ENCODE peak calls at places on chromosomes 5 and 9, in four cellular contexts. B is GM12878, I is H1, N is K562. S is an unnamed sample.

GRCh38 chr9:108149346-108149745 is 659.8 kb upstream of the KLF4 start:
- DNase-seq in B (no peak), I (no peak), N (no peak), S (no peak)

GRCh38 chr5:66849803-66850202 is 253.6 kb downstream of the MAST4 start:
- DNase-seq in B (no peak), I (no peak), N (no peak), S (no peak)

GRCh38 chr9:105700598-105701544 is 6.5 kb downstream of the TMEM38B start:
- DNase-seq in B (no peak), I (no peak), N (no peak), S (no peak)

GRCh38 chr5:35780236-35780635 is 76.5 kb upstream of the IL7R start:
- DNase-seq in B (no peak), I (no peak), N (no peak), S (no peak)

GRCh38 chr5:157571357-157571827 is 4.2 kb downstream of the ADAM19 start:
- DNase-seq in B (peak), I (no peak), N (no peak), S (no peak)

GRCh38 chr9:16030513-16031185 is 477.8 kb downstream of the CCDC171 start:
- DNase-seq in B (peak), I (no peak), N (no peak), S (no peak)

GRCh38 chr5:76689321-76690026 is 26.5 kb upstream of the F2R start:
- DNase-seq in B (no peak), I (no peak), N (no peak), S (no peak)

GRCh38 chr5:177098103-177098771 is 11.5 kb downstream of the FGFR4 start:
- DNase-seq in B (no peak), I (no peak), N (no peak), S (no peak)

GRCh38 chr9:121746411-121746810 is 95.0 kb downstream of the DAB2IP start:
- DNase-seq in B (no peak), I (no peak), N (no peak), S (no peak)

GRCh38 chr5:91179018-91179417 is 204.1 kb downstream of the ARRDC3 start:
- DNase-seq in B (no peak), I (no peak), N (no peak), S (no peak)

GRCh38 chr5:139895647-139896046 is 100.0 kb downstream of the PSD2 start:
- DNase-seq in B (no peak), I (no peak), N (no peak), S (no peak)

GRCh38 chr5:120055858-120056257 is 408.2 kb upstream of the PRR16 start:
- DNase-seq in B (no peak), I (no peak), N (no peak), S (no peak)

GRCh38 chr5:102747386-102748166 is 7.5 kb upstream of the PAM start:
- DNase-seq in B (no peak), I (no peak), N (no peak), S (no peak)

GRCh38 chr5:173963107-173963506 is 25.9 kb upstream of the C5orf47 start:
- DNase-seq in B (no peak), I (no peak), N (no peak), S (no peak)

GRCh38 chr5:71922584-71923106 is 184.6 kb upstream of the MAP1B start:
- DNase-seq in B (no peak), I (no peak), N (no peak), S (peak)

GRCh38 chr9:114121445-114122151 is 22.5 kb upstream of the KIF12 start:
- DNase-seq in B (no peak), I (no peak), N (no peak), S (no peak)

GRCh38 chr5:136058031-136058971 is 29.5 kb downstream of the TGFBI start:
- DNase-seq in B (no peak), I (peak), N (no peak), S (peak)

GRCh38 chr5:149979898-149980297 is 19.3 kb downstream of the SLC26A2 start:
- DNase-seq in B (no peak), I (no peak), N (no peak), S (no peak)

GRCh38 chr5:112366987-112367386 is 52.1 kb downstream of the EPB41L4A start:
- DNase-seq in B (no peak), I (no peak), N (peak), S (peak)

GRCh38 chr5:63255609-63256008 is 677.0 kb downstream of the LRRC70 start:
- DNase-seq in B (no peak), I (no peak), N (no peak), S (no peak)

GRCh38 chr5:154900071-154900470 is 37.9 kb downstream of the GEMIN5 start:
- DNase-seq in B (no peak), I (no peak), N (no peak), S (no peak)

GRCh38 chr9:38311382-38312270 is 80.9 kb upstream of the ALDH1B1 start:
- DNase-seq in B (no peak), I (peak), N (no peak), S (peak)

GRCh38 chr5:25090818-25091217 is 446.0 kb upstream of the CDH10 start:
- DNase-seq in B (no peak), I (no peak), N (no peak), S (no peak)

GRCh38 chr5:71974622-71975021 is 132.7 kb upstream of the MAP1B start:
- DNase-seq in B (no peak), I (no peak), N (no peak), S (no peak)

GRCh38 chr5:148968311-148968710 is 94.6 kb downstream of the SH3TC2 start:
- DNase-seq in B (no peak), I (peak), N (no peak), S (no peak)

GRCh38 chr5:67451640-67452279 is 255.2 kb upstream of the CD180 start:
- DNase-seq in B (no peak), I (no peak), N (no peak), S (no peak)

GRCh38 chr5:37665889-37666288 is 174.0 kb downstream of the GDNF start:
- DNase-seq in B (no peak), I (no peak), N (no peak), S (no peak)

DNA sequence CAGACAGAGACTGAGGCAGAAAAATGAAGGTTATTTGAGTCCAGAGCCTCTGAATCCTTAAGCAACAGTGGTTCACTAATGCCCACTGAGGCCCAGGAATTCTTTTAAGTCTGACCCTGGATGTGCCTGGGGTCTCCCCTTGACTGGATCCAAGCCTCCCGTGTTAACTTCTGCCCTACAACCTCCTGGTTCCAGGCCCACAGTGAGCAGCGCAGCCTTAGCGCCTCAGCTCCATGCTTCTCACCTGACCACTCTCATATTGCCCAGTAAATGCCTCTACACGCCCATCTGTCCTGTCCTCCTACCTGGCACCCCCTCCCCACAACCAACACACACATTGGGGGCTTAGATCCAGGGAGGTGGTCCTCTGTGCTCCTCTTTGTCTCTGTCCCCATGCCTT is 6.4 kb downstream of the IL3 start:
- DNase-seq in B (no peak), I (no peak), N (no peak), S (no peak)
- TF ChIP-seq BRCA1 in B (no peak), I (no peak), N (no peak), S (no peak)

DNA sequence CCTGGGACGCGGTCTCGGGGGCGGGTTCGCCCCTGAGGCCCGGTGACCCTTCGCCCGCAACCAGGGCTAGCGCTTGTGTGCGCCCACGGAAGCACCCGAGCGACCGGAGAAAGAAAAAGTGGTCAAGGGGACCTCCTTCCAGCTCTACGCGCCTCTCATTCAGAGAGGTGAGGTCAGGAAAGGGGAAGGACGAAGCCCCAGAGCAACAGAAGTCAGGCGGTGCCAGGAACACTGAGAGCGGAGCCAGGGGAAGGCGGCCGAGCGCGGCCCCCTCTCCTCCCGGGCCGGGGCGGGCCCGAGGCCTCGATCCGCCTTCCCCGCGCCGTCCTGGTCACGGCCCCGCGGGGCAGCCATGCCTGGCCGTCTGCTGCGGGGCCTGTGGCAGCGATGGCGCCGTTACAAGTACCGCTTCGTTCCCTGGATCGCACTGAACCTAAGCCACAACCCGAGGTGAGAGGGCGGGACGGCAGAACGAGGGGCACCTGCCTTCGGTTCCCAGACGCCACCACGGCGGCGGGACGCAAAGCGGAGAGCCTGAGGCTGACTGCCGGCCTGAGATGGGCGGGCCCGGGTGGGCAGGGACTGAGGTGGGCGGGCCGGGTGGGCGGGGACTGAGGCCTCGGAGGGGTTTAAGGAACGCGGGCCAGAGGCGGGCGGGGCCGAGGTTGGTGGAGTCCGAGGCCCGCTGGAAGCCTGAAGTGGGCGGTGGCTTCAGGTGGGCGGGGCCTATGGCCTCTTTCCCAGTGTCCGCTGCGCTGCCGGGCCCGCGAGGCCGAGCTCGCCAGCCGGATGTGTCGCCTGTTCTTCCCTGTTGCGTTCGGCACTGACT is at the start of gene SETD9:
- DNase-seq in B (peak), I (peak), N (peak), S (peak)
- TF ChIP-seq POLR2A in B (peak), I (peak), N (peak), S (peak)

GRCh38 chr9:111728617-111729366 is 65.9 kb downstream of the SHOC1 start:
- DNase-seq in B (no peak), I (no peak), N (no peak), S (peak)
- TF ChIP-seq BRCA1 in B (no peak), I (no peak), N (no peak), S (no peak)

GRCh38 chr9:136790640-136791465 is at the start of gene TMEM141:
- DNase-seq in B (peak), I (peak), N (peak), S (peak)
- TF ChIP-seq POLR2A in B (peak), I (no peak), N (no peak), S (peak)

GRCh38 chr5:61333351-61334223 is 1.5 kb downstream of the ZSWIM6 start:
- DNase-seq in B (no peak), I (peak), N (peak), S (no peak)

GRCh38 chr5:61330879-61331406 is 1.1 kb upstream of the ZSWIM6 start:
- DNase-seq in B (no peak), I (peak), N (peak), S (peak)

GRCh38 chr5:61331407-61332368 is at the start of gene ZSWIM6:
- DNase-seq in B (peak), I (peak), N (peak), S (peak)

GRCh38 chr5:61332891-61333350 is 863 bp downstream of the ZSWIM6 start:
- DNase-seq in B (no peak), I (peak), N (peak), S (no peak)

GRCh38 chr5:61332369-61332745 is 299 bp downstream of the ZSWIM6 start:
- DNase-seq in B (no peak), I (no peak), N (no peak), S (no peak)
- TF ChIP-seq BRCA1 in B (no peak), I (no peak), N (no peak), S (no peak)

GRCh38 chr9:91197232-91198181 is 164.2 kb downstream of the AUH start:
- DNase-seq in B (no peak), I (no peak), N (peak), S (peak)
- TF ChIP-seq POLR2A in B (no peak), I (no peak), N (no peak), S (peak)

DNA sequence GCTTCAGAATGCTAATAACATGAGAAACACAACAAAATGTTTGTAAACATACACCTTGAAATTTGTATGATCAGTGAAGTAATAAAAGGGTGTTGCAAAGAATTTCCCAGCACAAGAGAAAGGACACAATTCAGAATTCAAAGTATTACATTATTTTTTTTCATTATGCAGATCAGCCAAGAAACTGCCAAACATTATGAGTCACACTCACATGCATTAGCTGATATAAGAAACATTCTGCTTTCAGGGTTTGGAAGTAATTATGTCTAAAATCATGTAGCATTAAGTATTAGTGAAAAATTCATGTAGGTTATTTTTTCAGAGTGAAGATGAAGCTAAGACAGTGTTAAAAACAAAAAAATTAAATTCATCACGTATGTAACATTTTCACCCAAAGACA is 348.4 kb downstream of the ISL1 start:
- DNase-seq in B (no peak), I (no peak), N (no peak), S (no peak)
- TF ChIP-seq BRCA1 in B (no peak), I (no peak), N (no peak), S (no peak)

GRCh38 chr5:132387649-132388117 is 18.2 kb downstream of the SLC22A5 start:
- DNase-seq in B (no peak), I (no peak), N (peak), S (no peak)
- TF ChIP-seq POLR2A in B (no peak), I (no peak), N (no peak), S (no peak)

S was measured in HepG2.